ENCODE peak calls at places on chromosomes 3 and 15, in eight cellular contexts. One of them, this sample, is unnamed.

GRCh38 chr3:60094392-60094947 is 1044.6 kb upstream of the CFAP20DC start:
- DNase-seq in ACHN: no peak
- DNase-seq in A172: no peak
- DNase-seq in neural crest cell: no peak
- DNase-seq in dorsolateral prefrontal cortex: no peak
- DNase-seq in amygdala: no peak
- DNase-seq in OCI-LY7: no peak
- DNase-seq in GM19239: no peak
- DNase-seq in this sample: no peak

GRCh38 chr3:153291052-153291689 is 129.1 kb downstream of the RAP2B start:
- DNase-seq in A172: peak
- DNase-seq in amygdala: no peak
- DNase-seq in neural crest cell: no peak
- DNase-seq in GM19239: no peak
- DNase-seq in OCI-LY7: peak
- DNase-seq in dorsolateral prefrontal cortex: no peak
- DNase-seq in ACHN: peak
- DNase-seq in this sample: no peak

GRCh38 chr15:40146037-40146436 is 14.8 kb upstream of the BUB1B start:
- DNase-seq in ACHN: peak
- DNase-seq in OCI-LY7: no peak
- DNase-seq in amygdala: no peak
- DNase-seq in A172: peak
- DNase-seq in dorsolateral prefrontal cortex: no peak
- DNase-seq in GM19239: no peak
- DNase-seq in neural crest cell: no peak
- DNase-seq in this sample: no peak

GRCh38 chr3:80017369-80017768 is 249.6 kb upstream of the ROBO1 start:
- DNase-seq in amygdala: no peak
- DNase-seq in ACHN: no peak
- DNase-seq in neural crest cell: no peak
- DNase-seq in GM19239: no peak
- DNase-seq in A172: no peak
- DNase-seq in dorsolateral prefrontal cortex: no peak
- DNase-seq in OCI-LY7: no peak
- DNase-seq in this sample: no peak

GRCh38 chr15:59680346-59680745 is 8.8 kb downstream of the BNIP2 start:
- DNase-seq in A172: no peak
- DNase-seq in dorsolateral prefrontal cortex: no peak
- DNase-seq in ACHN: no peak
- DNase-seq in neural crest cell: no peak
- DNase-seq in OCI-LY7: no peak
- DNase-seq in GM19239: no peak
- DNase-seq in amygdala: no peak
- DNase-seq in this sample: no peak

GRCh38 chr15:57915827-57916531 is 149.5 kb downstream of the ALDH1A2 start:
- DNase-seq in GM19239: no peak
- DNase-seq in neural crest cell: no peak
- DNase-seq in A172: no peak
- DNase-seq in amygdala: no peak
- DNase-seq in OCI-LY7: no peak
- DNase-seq in ACHN: no peak
- DNase-seq in dorsolateral prefrontal cortex: no peak
- DNase-seq in this sample: no peak

GRCh38 chr3:124316034-124316287 is 324.0 kb upstream of the ROPN1 start:
- DNase-seq in ACHN: no peak
- DNase-seq in neural crest cell: no peak
- DNase-seq in GM19239: no peak
- DNase-seq in amygdala: no peak
- DNase-seq in dorsolateral prefrontal cortex: no peak
- DNase-seq in OCI-LY7: no peak
- DNase-seq in A172: no peak
- DNase-seq in this sample: no peak

GRCh38 chr3:136343446-136343845 is 93.3 kb downstream of the PCCB start:
- DNase-seq in dorsolateral prefrontal cortex: no peak
- DNase-seq in ACHN: no peak
- DNase-seq in A172: no peak
- DNase-seq in GM19239: no peak
- DNase-seq in amygdala: no peak
- DNase-seq in OCI-LY7: peak
- DNase-seq in neural crest cell: no peak
- DNase-seq in this sample: no peak

GRCh38 chr3:194728986-194729385 is 43.3 kb downstream of the FAM43A start:
- DNase-seq in dorsolateral prefrontal cortex: no peak
- DNase-seq in amygdala: no peak
- DNase-seq in OCI-LY7: no peak
- DNase-seq in GM19239: no peak
- DNase-seq in neural crest cell: no peak
- DNase-seq in A172: no peak
- DNase-seq in ACHN: no peak
- DNase-seq in this sample: no peak

GRCh38 chr3:28727321-28727720 is 378.7 kb upstream of the AZI2 start:
- DNase-seq in OCI-LY7: no peak
- DNase-seq in amygdala: no peak
- DNase-seq in GM19239: no peak
- DNase-seq in ACHN: no peak
- DNase-seq in A172: no peak
- DNase-seq in neural crest cell: no peak
- DNase-seq in dorsolateral prefrontal cortex: no peak
- DNase-seq in this sample: no peak

GRCh38 chr3:47865192-47865591 is 62.3 kb downstream of the DHX30 start:
- DNase-seq in OCI-LY7: no peak
- DNase-seq in neural crest cell: no peak
- DNase-seq in A172: no peak
- DNase-seq in ACHN: no peak
- DNase-seq in GM19239: no peak
- DNase-seq in amygdala: no peak
- DNase-seq in dorsolateral prefrontal cortex: no peak
- DNase-seq in this sample: no peak

GRCh38 chr3:264394-265156 is 68.0 kb downstream of the CHL1 start:
- DNase-seq in amygdala: no peak
- DNase-seq in OCI-LY7: no peak
- DNase-seq in neural crest cell: no peak
- DNase-seq in A172: no peak
- DNase-seq in GM19239: no peak
- DNase-seq in dorsolateral prefrontal cortex: no peak
- DNase-seq in ACHN: no peak
- DNase-seq in this sample: no peak

GRCh38 chr15:87731630-87732029 is 524.9 kb downstream of the NTRK3 start:
- DNase-seq in amygdala: no peak
- DNase-seq in neural crest cell: no peak
- DNase-seq in A172: no peak
- DNase-seq in dorsolateral prefrontal cortex: no peak
- DNase-seq in ACHN: no peak
- DNase-seq in GM19239: no peak
- DNase-seq in OCI-LY7: no peak
- DNase-seq in this sample: no peak